ENCODE peak calls at places on chromosomes 5 and 9, in four cellular contexts. H, T, R and L are unnamed samples.
A peak's percentile ranks its signal among the peaks of the same experiment; 100 is the strongest.

GRCh38 chr5:106423109-106423897 is 1247.4 kb downstream of the EFNA5 start:
- DNase-seq in H (peak; percentile 30), R (no peak), T (no peak), L (no peak)

GRCh38 chr9:121902483-121903135 is 190.5 kb downstream of the TTLL11 start:
- DNase-seq in H (no peak), T (no peak), R (no peak), L (no peak)

GRCh38 chr5:59174248-59174844 is 591.5 kb downstream of the RAB3C start:
- DNase-seq in H (no peak), T (no peak), R (peak; percentile 42), L (no peak)

GRCh38 chr5:147036691-147037245 is 158.2 kb upstream of the PPP2R2B start:
- DNase-seq in H (no peak), R (no peak), T (no peak), L (no peak)

GRCh38 chr9:107488400-107489143 is 997 bp downstream of the KLF4 start:
- DNase-seq in T (peak; percentile 56), R (no peak), H (peak; percentile 50), L (no peak)

GRCh38 chr9:136079211-136079915 is 15.7 kb downstream of the NACC2 start:
- DNase-seq in H (peak; percentile 29), R (no peak), T (no peak), L (no peak)

GRCh38 chr9:111966324-111966723 is 69.7 kb downstream of the UGCG start:
- DNase-seq in T (no peak), R (no peak), H (no peak), L (no peak)

GRCh38 chr9:127773981-127774380 is 4.5 kb downstream of the SH2D3C start:
- DNase-seq in T (no peak), R (no peak), H (no peak), L (no peak)

GRCh38 chr5:401216-402034 is 41.6 kb upstream of the EXOC3 start:
- DNase-seq in H (peak; percentile 25), R (no peak), T (no peak), L (no peak)

GRCh38 chr9:106305428-106306133 is 557.4 kb upstream of the ZNF462 start:
- DNase-seq in T (no peak), H (no peak), R (no peak), L (no peak)

GRCh38 chr5:32029291-32029690 is 144.8 kb downstream of the GOLPH3 start:
- DNase-seq in H (no peak), T (no peak), R (no peak), L (no peak)

GRCh38 chr5:168346417-168346816 is 55.0 kb downstream of the WWC1 start:
- DNase-seq in R (no peak), T (peak; percentile 33), H (peak; percentile 43), L (no peak)

GRCh38 chr5:160030631-160031377 is 21.9 kb downstream of the TTC1 start:
- DNase-seq in R (no peak), H (no peak), T (no peak), L (no peak)

GRCh38 chr9:112002847-112003457 is 106.3 kb downstream of the UGCG start:
- DNase-seq in R (no peak), H (no peak), T (no peak), L (no peak)

GRCh38 chr5:96538831-96539250 is 105.8 kb upstream of the PCSK1 start:
- DNase-seq in R (no peak), T (no peak), H (no peak), L (no peak)

GRCh38 chr5:169861934-169862333 is 118.4 kb downstream of the INSYN2B start:
- DNase-seq in R (no peak), H (no peak), T (no peak), L (no peak)

GRCh38 chr9:83706703-83707517 is 848 bp downstream of the UBQLN1 start:
- DNase-seq in R (peak; percentile 73), T (peak; percentile 34), H (peak; percentile 68), L (peak; percentile 55)